ENCODE peak calls at places on chromosomes 2 and 18, in five cellular contexts. I, N, X, T and Z are unnamed samples.

GRCh38 chr18:6734746-6735430 is 5.4 kb downstream of the ARHGAP28 start:
- DNase-seq in N (no peak), I (no peak), X (peak; percentile 62), T (no peak), Z (no peak)

GRCh38 chr2:206392118-206392517 is 51.2 kb upstream of the ADAM23 start:
- DNase-seq in X (peak; percentile 77), T (no peak), I (peak; percentile 59), N (no peak), Z (peak; percentile 11)

GRCh38 chr18:48946329-48946835 is 4.4 kb downstream of the SMAD7 start:
- DNase-seq in X (peak; percentile 83), T (no peak), N (no peak), I (no peak), Z (no peak)

GRCh38 chr2:41972819-41973218 is 75.0 kb upstream of the PKDCC start:
- DNase-seq in T (no peak), X (no peak), N (no peak), I (no peak), Z (no peak)

GRCh38 chr2:121342751-121343150 is 57.7 kb upstream of the TFCP2L1 start:
- DNase-seq in I (no peak), N (no peak), X (peak; percentile 55), T (no peak), Z (no peak)

GRCh38 chr2:51710222-51710621 is 678.3 kb upstream of the NRXN1 start:
- DNase-seq in N (no peak), T (no peak), X (peak; percentile 29), I (peak; percentile 23), Z (no peak)

GRCh38 chr2:18490901-18491300 is 69.6 kb downstream of the RDH14 start:
- DNase-seq in I (no peak), N (no peak), X (no peak), T (no peak), Z (no peak)

GRCh38 chr18:34942276-34942675 is 98.9 kb upstream of the MAPRE2 start:
- DNase-seq in N (no peak), I (no peak), X (no peak), T (no peak), Z (no peak)

GRCh38 chr2:108884629-108885028 is 98.1 kb downstream of the CCDC138 start:
- DNase-seq in X (peak; percentile 28), N (no peak), I (no peak), T (no peak), Z (no peak)

GRCh38 chr2:50273003-50273402 is 758.9 kb downstream of the NRXN1 start:
- DNase-seq in I (no peak), X (no peak), T (no peak), N (no peak), Z (no peak)

GRCh38 chr2:164620873-164621760 is at the start of gene GRB14:
- DNase-seq in I (peak; percentile 76), T (no peak), N (no peak), X (no peak), Z (no peak)

GRCh38 chr2:83972123-83972522 is 487.0 kb downstream of the SUCLG1 start:
- DNase-seq in I (no peak), X (no peak), N (no peak), T (no peak), Z (no peak)

GRCh38 chr18:6741290-6741689 is 11.8 kb downstream of the ARHGAP28 start:
- DNase-seq in I (peak; percentile 18), N (no peak), X (peak; percentile 75), T (no peak), Z (no peak)

GRCh38 chr2:205411558-205411957 is 270.7 kb upstream of the NRP2 start:
- DNase-seq in I (no peak), N (no peak), X (no peak), T (no peak), Z (no peak)

GRCh38 chr2:238940806-238941205 is 92.9 kb downstream of the TWIST2 start:
- DNase-seq in I (no peak), N (no peak), X (no peak), T (no peak), Z (no peak)